ENCODE peak calls at places on chromosomes 2 and 18, in four cellular contexts. I, O, B and F are unnamed samples.
A peak's percentile ranks its signal among the peaks of the same experiment; 100 is the strongest.

GRCh38 chr18:55301196-55301540 is 286.8 kb downstream of the TCF4 start:
- DNase-seq in I (no peak), O (peak; percentile 40), B (no peak), F (no peak)

GRCh38 chr2:24269270-24269669 is 91.1 kb downstream of the ITSN2 start:
- DNase-seq in I (no peak), O (no peak), B (no peak), F (peak; percentile 17)

GRCh38 chr18:74950479-74950878 is 258.5 kb downstream of the PTGR3 start:
- DNase-seq in I (no peak), O (no peak), B (no peak), F (no peak)

GRCh38 chr2:237735762-237736161 is 62.8 kb upstream of the RBM44 start:
- DNase-seq in I (no peak), O (peak; percentile 56), B (no peak), F (no peak)

GRCh38 chr2:164867779-164868397 is 26.3 kb upstream of the COBLL1 start:
- DNase-seq in I (no peak), O (no peak), B (no peak), F (no peak)

GRCh38 chr2:40367032-40367431 is 84.9 kb downstream of the SLC8A1 start:
- DNase-seq in I (no peak), O (no peak), B (no peak), F (no peak)

GRCh38 chr2:12074126-12074883 is 327.9 kb downstream of the LPIN1 start:
- DNase-seq in I (no peak), O (no peak), B (peak; percentile 91), F (no peak)

GRCh38 chr2:128536925-128537620 is 218.4 kb upstream of the HS6ST1 start:
- DNase-seq in I (no peak), O (peak; percentile 79), B (no peak), F (peak; percentile 59)

GRCh38 chr18:48924621-48925601 is 25.9 kb downstream of the SMAD7 start:
- DNase-seq in I (no peak), O (peak; percentile 62), B (no peak), F (no peak)

GRCh38 chr2:82837588-82838304 is 1621.3 kb downstream of the SUCLG1 start:
- DNase-seq in I (no peak), O (peak; percentile 83), B (no peak), F (no peak)

GRCh38 chr18:7480853-7481252 is 86.3 kb upstream of the PTPRM start:
- DNase-seq in I (no peak), O (no peak), B (no peak), F (no peak)

GRCh38 chr18:68406761-68407160 is 308.1 kb downstream of the TMX3 start:
- DNase-seq in I (peak; percentile 21), O (peak; percentile 30), B (no peak), F (no peak)

GRCh38 chr2:173193925-173194324 is 118.3 kb downstream of the MAP3K20 start:
- DNase-seq in I (no peak), O (peak; percentile 54), B (no peak), F (no peak)

GRCh38 chr2:134460583-134460998 is 206.7 kb downstream of the MGAT5 start:
- DNase-seq in I (peak; percentile 51), O (peak; percentile 60), B (peak; percentile 75), F (peak; percentile 69)

GRCh38 chr2:156892449-156893335 is 364.8 kb upstream of the GALNT5 start:
- DNase-seq in I (peak; percentile 54), O (peak; percentile 24), B (peak; percentile 52), F (peak; percentile 23)

GRCh38 chr2:61575447-61575859 is 37.3 kb upstream of the XPO1 start:
- DNase-seq in I (no peak), O (no peak), B (peak; percentile 23), F (no peak)

GRCh38 chr18:2515408-2515807 is 55.9 kb downstream of the METTL4 start:
- DNase-seq in I (no peak), O (peak; percentile 74), B (no peak), F (no peak)

GRCh38 chr18:70468861-70469570 is 180.2 kb downstream of the SOCS6 start:
- DNase-seq in I (no peak), O (no peak), B (no peak), F (no peak)

GRCh38 chr18:47772374-47773248 is 157.8 kb downstream of the SMAD2 start:
- DNase-seq in I (peak; percentile 46), O (peak; percentile 61), B (peak; percentile 58), F (peak; percentile 92)

GRCh38 chr2:30706534-30707303 is 100.5 kb downstream of the CAPN13 start:
- DNase-seq in I (no peak), O (peak; percentile 52), B (peak; percentile 71), F (peak; percentile 79)

GRCh38 chr18:78982186-78982585 is 2.6 kb downstream of the SALL3 start:
- DNase-seq in I (no peak), O (no peak), B (no peak), F (no peak)

GRCh38 chr2:166373951-166374350 is 1.8 kb downstream of the SCN9A start:
- DNase-seq in I (no peak), O (peak; percentile 42), B (no peak), F (peak; percentile 6)

GRCh38 chr2:113284481-113284880 is 5.8 kb upstream of the PAX8 start:
- DNase-seq in I (no peak), O (peak; percentile 40), B (no peak), F (no peak)

GRCh38 chr2:240601831-240602160 is 15.3 kb downstream of the CAPN10 start:
- DNase-seq in I (no peak), O (no peak), B (no peak), F (no peak)

GRCh38 chr18:46007165-46007564 is 40.0 kb upstream of the EPG5 start:
- DNase-seq in I (no peak), O (no peak), B (no peak), F (no peak)

GRCh38 chr2:214393796-214394195 is 17.1 kb upstream of the VWC2L start:
- DNase-seq in I (no peak), O (no peak), B (no peak), F (no peak)

GRCh38 chr2:233130024-233130423 is 69.9 kb downstream of the INPP5D start:
- DNase-seq in I (no peak), O (no peak), B (no peak), F (no peak)

GRCh38 chr2:236498369-236498768 is 71.3 kb upstream of the ACKR3 start:
- DNase-seq in I (no peak), O (no peak), B (no peak), F (peak; percentile 24)

GRCh38 chr18:53941601-53942335 is 282.7 kb downstream of the MBD2 start:
- DNase-seq in I (no peak), O (no peak), B (no peak), F (no peak)

GRCh38 chr2:239208470-239209180 is 192.2 kb downstream of the HDAC4 start:
- DNase-seq in I (peak; percentile 50), O (no peak), B (no peak), F (no peak)

GRCh38 chr2:168583710-168584521 is 127.8 kb downstream of the CERS6 start:
- DNase-seq in I (peak; percentile 69), O (peak; percentile 41), B (peak; percentile 33), F (no peak)

DNA sequence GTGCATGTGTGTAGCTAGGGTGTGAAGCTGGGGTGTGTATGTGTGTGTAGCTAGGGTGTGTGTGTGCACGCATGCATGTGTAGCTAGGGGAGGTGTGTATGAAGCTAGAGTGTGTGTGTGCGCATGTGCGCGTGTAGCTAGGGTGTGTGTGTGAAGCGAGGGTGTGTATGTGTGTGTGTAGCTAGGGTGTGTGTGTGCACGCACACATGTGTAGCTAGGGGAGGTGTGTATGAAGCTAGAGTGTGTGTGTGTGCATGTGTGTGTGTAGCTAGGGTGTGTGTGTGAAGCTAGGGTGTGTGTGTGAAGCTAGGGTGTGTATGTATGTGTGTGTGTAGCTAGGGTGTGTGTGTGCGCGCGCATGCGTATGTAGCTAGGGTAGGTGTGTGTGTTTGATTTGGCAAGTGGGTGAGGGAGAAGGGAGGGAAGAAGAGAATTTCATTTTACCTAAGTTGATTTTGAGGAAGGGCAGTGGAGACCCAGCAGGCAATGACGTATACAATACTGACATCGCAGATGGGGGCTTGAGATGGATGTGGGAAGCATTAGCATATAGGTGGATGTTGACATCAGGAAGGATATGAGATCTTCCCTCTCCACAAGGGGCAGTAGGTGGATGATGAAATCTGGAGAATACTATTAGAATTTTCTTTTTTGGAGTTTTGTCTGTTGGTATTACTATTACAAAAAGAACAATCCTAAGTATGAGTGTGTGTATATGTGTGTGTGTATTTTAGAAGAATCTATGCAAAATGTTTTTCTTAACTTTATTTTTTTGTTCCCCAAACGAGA is 70.7 kb downstream of the PRELID3A start:
- DNase-seq in I (no peak), O (no peak), B (no peak), F (no peak)
- TF ChIP-seq CTCF in I (peak; percentile 5), O (no peak), B (no peak), F (no peak)

GRCh38 chr2:231613655-231614558 is 21.2 kb downstream of the TEX44 start:
- DNase-seq in I (no peak), O (peak; percentile 92), B (peak; percentile 99), F (peak; percentile 90)
- TF ChIP-seq CTCF in I (no peak), O (peak; percentile 18), B (peak; percentile 11), F (peak; percentile 43)

GRCh38 chr18:5627756-5628511 is 84.1 kb upstream of the EPB41L3 start:
- DNase-seq in I (no peak), O (no peak), B (no peak), F (no peak)

GRCh38 chr18:5622905-5623304 is 79.1 kb upstream of the EPB41L3 start:
- DNase-seq in I (no peak), O (no peak), B (no peak), F (no peak)

GRCh38 chr18:5628512-5629255 is 84.9 kb upstream of the EPB41L3 start:
- DNase-seq in I (no peak), O (peak; percentile 5), B (no peak), F (no peak)

GRCh38 chr18:5625076-5625475 is 81.3 kb upstream of the EPB41L3 start:
- DNase-seq in I (no peak), O (no peak), B (no peak), F (no peak)

DNA sequence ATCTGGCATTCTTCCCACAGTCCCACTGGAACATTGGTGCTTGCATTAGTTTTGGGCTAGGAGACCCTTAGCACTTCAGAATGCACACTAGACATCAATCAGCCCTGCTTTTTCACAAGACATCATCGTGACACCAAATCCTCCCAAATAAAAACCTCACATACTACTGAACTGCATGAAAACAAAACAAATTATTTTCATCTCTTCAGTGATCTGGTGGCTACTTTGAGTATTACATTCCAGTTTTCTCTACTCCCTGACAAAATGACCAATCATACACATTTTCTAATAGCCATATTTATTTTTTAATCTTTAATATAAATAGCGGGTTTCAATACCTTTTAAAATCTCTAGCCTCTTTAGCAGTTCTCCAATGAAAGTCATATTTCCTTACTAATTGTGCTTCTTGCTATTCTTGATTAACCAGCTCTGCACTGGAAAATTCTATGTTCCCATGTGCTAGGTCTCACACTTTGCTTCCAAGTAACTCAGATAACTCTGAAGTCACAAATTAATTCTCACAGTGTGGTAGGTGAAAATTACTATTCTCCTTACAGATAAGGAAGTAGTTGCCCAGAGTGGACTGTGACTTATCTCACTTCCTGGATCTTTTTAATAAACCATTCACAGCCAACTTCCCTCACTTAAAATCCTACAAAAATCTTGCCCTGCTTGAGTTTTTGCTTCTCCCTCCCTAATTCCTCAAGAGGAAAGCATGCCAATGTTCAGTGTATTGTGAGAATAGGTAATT is 82.5 kb upstream of the EPB41L3 start:
- DNase-seq in I (no peak), O (no peak), B (no peak), F (no peak)
- TF ChIP-seq CTCF in I (no peak), O (no peak), B (no peak), F (no peak)

GRCh38 chr2:149719695-149720094 is 132.1 kb upstream of the MMADHC start:
- DNase-seq in I (no peak), O (no peak), B (no peak), F (no peak)

GRCh38 chr2:149720615-149721014 is 133.0 kb upstream of the MMADHC start:
- DNase-seq in I (no peak), O (peak; percentile 61), B (no peak), F (no peak)

GRCh38 chr2:149715894-149716293 is 128.3 kb upstream of the MMADHC start:
- DNase-seq in I (no peak), O (no peak), B (no peak), F (no peak)

GRCh38 chr2:149716687-149717086 is 129.1 kb upstream of the MMADHC start:
- DNase-seq in I (no peak), O (no peak), B (no peak), F (no peak)

GRCh38 chr2:149715005-149715592 is 127.5 kb upstream of the MMADHC start:
- DNase-seq in I (no peak), O (peak; percentile 74), B (peak; percentile 13), F (peak; percentile 23)
- TF ChIP-seq CTCF in I (peak; percentile 56), O (peak; percentile 81), B (peak; percentile 49), F (peak; percentile 69)